ENCODE peak calls at places on chromosomes 11 and 22, in ten cellular contexts. B is stomach, J is suprapubic skin, W is H1, I is A549, T is tibial nerve, P is transverse colon, Y is ovary, X is sigmoid colon, K is HepG2. Z is an unnamed sample.

GRCh38 chr11:12430912-12431311 is 53.5 kb downstream of the PARVA start:
- DNase-seq in W (no peak), B (peak; percentile 72), Y (peak; percentile 83), P (peak; percentile 74), J (peak; percentile 78), X (peak; percentile 95), I (peak; percentile 13), T (peak; percentile 84), K (peak; percentile 16), Z (peak; percentile 97)

GRCh38 chr11:20004856-20005255 is 155.4 kb downstream of the DBX1 start:
- DNase-seq in P (no peak), T (no peak), J (no peak), I (no peak), B (no peak), K (no peak), X (no peak), Y (no peak), W (no peak), Z (no peak)

GRCh38 chr11:73578786-73579185 is 19.1 kb downstream of the FAM168A start:
- DNase-seq in K (peak; percentile 38), X (no peak), Y (no peak), T (no peak), W (no peak), J (no peak), P (no peak), B (no peak), I (no peak), Z (no peak)

GRCh38 chr11:66524304-66525040 is 14.0 kb downstream of the BBS1 start:
- DNase-seq in J (no peak), Y (no peak), X (no peak), W (no peak), I (no peak), P (no peak), K (no peak), T (no peak), B (no peak), Z (no peak)

GRCh38 chr11:129434641-129435498 is 59.2 kb downstream of the BARX2 start:
- DNase-seq in B (no peak), Y (no peak), J (no peak), K (no peak), T (no peak), P (no peak), X (no peak), I (no peak), W (no peak), Z (no peak)

GRCh38 chr11:57313071-57313787 is 11.5 kb downstream of the TNKS1BP1 start:
- DNase-seq in J (no peak), I (no peak), P (no peak), T (no peak), W (no peak), X (peak; percentile 73), Y (no peak), K (no peak), B (peak; percentile 57), Z (no peak)

GRCh38 chr11:11977206-11977938 is 31.1 kb downstream of the DKK3 start:
- DNase-seq in Y (peak; percentile 65), T (peak; percentile 74), B (peak; percentile 74), K (no peak), W (peak; percentile 47), I (peak; percentile 71), X (peak; percentile 93), P (peak; percentile 63), J (no peak), Z (no peak)

GRCh38 chr11:80519591-80520258 is 1078.9 kb upstream of the TENM4 start:
- DNase-seq in B (no peak), J (no peak), T (no peak), I (no peak), W (no peak), Y (no peak), K (no peak), P (no peak), X (no peak), Z (no peak)

GRCh38 chr11:36738292-36738861 is 140.3 kb upstream of the RAG2 start:
- DNase-seq in T (no peak), P (no peak), X (no peak), I (no peak), B (no peak), K (no peak), J (no peak), W (no peak), Y (no peak), Z (no peak)

GRCh38 chr22:35587896-35588295 is 29.2 kb downstream of the MB start:
- DNase-seq in X (no peak), B (no peak), P (no peak), K (no peak), J (no peak), T (no peak), W (no peak), I (no peak), Y (no peak), Z (no peak)

GRCh38 chr22:42920101-42920820 is 63.2 kb upstream of the ARFGAP3 start:
- DNase-seq in T (no peak), Y (no peak), W (no peak), I (no peak), B (no peak), X (peak; percentile 55), J (no peak), P (no peak), K (no peak), Z (no peak)

GRCh38 chr11:108112059-108112458 is 9.3 kb upstream of the ACAT1 start:
- DNase-seq in K (no peak), I (no peak), J (no peak), P (no peak), Y (no peak), X (no peak), T (no peak), W (no peak), B (no peak), Z (peak; percentile 39)

GRCh38 chr11:118497831-118498230 is 29.4 kb upstream of the TTC36 start:
- DNase-seq in K (no peak), J (no peak), Y (no peak), W (no peak), T (no peak), B (no peak), P (no peak), I (no peak), X (no peak), Z (no peak)

GRCh38 chr22:48888466-48889208 is 939.0 kb downstream of the BRD1 start:
- DNase-seq in K (no peak), W (no peak), Y (no peak), B (no peak), P (no peak), I (no peak), X (peak; percentile 37), J (no peak), T (no peak), Z (no peak)

DNA sequence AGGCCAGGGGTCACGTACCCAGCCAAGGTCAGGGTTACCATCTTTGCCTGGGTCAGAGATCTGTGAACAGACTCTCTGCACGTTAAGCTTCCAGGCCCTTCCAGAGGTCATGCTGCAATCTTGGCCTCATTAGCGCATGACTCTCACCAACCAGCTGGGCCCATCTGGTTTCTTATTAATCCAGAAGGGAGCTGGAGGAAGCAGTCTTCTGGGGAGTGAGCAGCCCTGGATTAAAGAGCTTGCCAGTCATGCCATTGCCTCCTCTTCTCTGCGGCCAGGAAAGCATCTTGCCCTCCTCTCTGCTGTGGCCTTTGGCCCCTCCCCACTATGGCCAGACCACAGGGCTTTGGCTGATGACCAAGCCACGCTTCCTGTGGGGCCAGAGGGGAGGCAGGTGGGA is 57.4 kb downstream of the CHST1 start:
- DNase-seq in J (no peak), T (no peak), K (no peak), X (peak; percentile 71), B (no peak), Y (no peak), W (peak; percentile 13), I (no peak), P (peak; percentile 10), Z (no peak)
- TF ChIP-seq EP300 in J (no peak), T (no peak), K (no peak), X (no peak), B (no peak), Y (no peak), W (no peak), I (no peak), P (no peak), Z (no peak)

DNA sequence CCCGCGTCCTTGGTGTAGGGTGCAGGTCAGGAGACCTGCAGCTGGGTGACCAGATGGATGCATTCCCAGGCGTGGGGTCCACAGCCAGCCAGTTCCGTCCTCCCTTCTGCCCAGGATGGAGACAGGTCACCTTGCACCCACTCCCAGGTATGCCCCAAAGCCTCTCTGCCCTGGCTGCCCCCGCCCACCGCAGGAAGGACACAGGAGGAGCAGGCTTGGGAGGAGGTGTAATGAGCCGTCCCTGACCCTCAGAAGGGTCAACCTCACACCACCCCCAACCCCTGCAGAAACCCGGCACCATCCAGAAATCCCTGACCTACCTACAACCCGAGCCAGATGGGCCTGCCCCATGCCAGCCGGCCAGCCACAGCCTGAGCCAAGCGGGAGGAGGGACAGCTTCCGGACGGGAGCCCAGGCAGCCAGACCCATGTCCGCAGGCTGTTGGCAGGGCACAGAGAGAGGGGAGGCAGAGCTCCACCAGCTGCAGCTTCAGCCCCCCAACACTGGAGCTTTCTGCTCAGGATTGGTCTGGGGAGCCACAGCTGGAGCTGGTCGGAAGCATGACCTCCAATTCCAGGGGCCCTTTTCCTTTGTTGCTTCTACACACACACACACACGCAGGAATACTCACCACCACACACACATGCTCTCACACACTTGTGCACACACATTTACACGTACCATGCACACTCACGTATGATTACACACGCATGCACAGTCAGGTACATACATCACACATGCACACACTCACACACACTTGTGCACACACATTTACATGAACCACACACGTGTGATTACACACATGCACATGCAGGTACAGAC is 5.3 kb downstream of the IFITM10 start:
- DNase-seq in T (no peak), W (no peak), Y (no peak), X (peak; percentile 39), K (no peak), B (no peak), J (peak; percentile 64), I (no peak), P (no peak), Z (no peak)
- TF ChIP-seq EP300 in T (no peak), W (no peak), Y (no peak), X (no peak), K (no peak), B (no peak), J (no peak), I (no peak), P (no peak), Z (no peak)

DNA sequence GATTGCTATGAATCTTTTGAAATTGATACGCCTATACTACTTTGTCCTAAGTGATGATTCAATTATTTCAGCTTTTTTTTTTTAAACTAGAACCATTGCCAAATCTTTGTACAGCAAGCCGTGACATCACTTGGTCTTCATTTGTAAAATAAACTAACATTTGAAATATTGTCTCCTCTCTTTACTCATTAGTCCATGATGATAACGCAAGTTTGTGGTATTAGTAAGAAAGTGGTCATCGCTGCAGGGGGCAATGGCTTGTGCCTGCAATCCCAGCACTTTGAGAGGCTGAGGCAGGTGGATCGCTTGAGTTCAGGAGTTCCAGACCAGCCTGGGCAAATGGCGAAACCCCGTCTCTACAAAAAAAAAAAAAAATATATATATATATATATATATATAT is 12.9 kb upstream of the ARHGAP42 start:
- DNase-seq in J (no peak), B (no peak), T (no peak), P (no peak), X (no peak), Y (no peak), W (no peak), K (no peak), I (no peak), Z (no peak)
- TF ChIP-seq EP300 in J (no peak), B (no peak), T (no peak), P (no peak), X (no peak), Y (no peak), W (no peak), K (no peak), I (no peak), Z (no peak)

GRCh38 chr11:63462126-63462525 is 28.8 kb downstream of the PLAAT5 start:
- DNase-seq in I (no peak), J (no peak), B (no peak), X (no peak), T (no peak), P (no peak), W (no peak), Y (no peak), K (no peak), Z (no peak)

GRCh38 chr11:63459586-63459985 is 31.4 kb downstream of the PLAAT5 start:
- DNase-seq in X (no peak), T (no peak), I (no peak), Y (no peak), J (no peak), K (no peak), W (peak; percentile 46), B (no peak), P (no peak), Z (no peak)
- TF ChIP-seq EP300 in X (no peak), T (no peak), I (no peak), Y (no peak), J (no peak), K (no peak), W (no peak), B (no peak), P (no peak), Z (no peak)

Z was measured in esophagus muscularis mucosa.